ENCODE peak calls at places on chromosomes 16 and 17, in eight cellular contexts. N is gastrocnemius medialis, M is hepatic stellate cell, W is smooth muscle cell of the brain vasculature, O is immature natural killer cell, A is NCI-H1105 treated with DMSO at 0.1 percent for 48 hours, H is activated T-helper 1 cell treated with Interleukin-2 at 50 U/mL for 16 hours, I is left cardiac atrium. V is an unnamed sample.

GRCh38 chr17:57481901-57482300 is 225.6 kb downstream of the MSI2 start:
- DNase-seq in W (peak; percentile 62), N (no peak), H (no peak), M (peak; percentile 79), A (no peak), I (no peak), O (no peak), V (no peak)

GRCh38 chr16:66359811-66360608 is 6.5 kb upstream of the CDH5 start:
- DNase-seq in N (no peak), M (no peak), A (no peak), I (peak; percentile 66), W (no peak), H (no peak), O (no peak), V (no peak)

GRCh38 chr17:14886200-14886739 is 378.9 kb downstream of the PMP22 start:
- DNase-seq in I (no peak), O (no peak), M (no peak), W (no peak), A (no peak), N (no peak), H (no peak), V (no peak)

GRCh38 chr16:57533618-57534336 is 2.6 kb downstream of the CCDC102A start:
- DNase-seq in W (no peak), M (peak; percentile 21), H (no peak), N (peak; percentile 13), I (peak; percentile 40), A (no peak), O (no peak), V (no peak)

GRCh38 chr17:80868022-80868609 is 123.5 kb upstream of the CHMP6 start:
- DNase-seq in M (no peak), A (no peak), W (no peak), H (no peak), N (no peak), O (no peak), I (no peak), V (no peak)

GRCh38 chr17:9958586-9959281 is 53.7 kb upstream of the RCVRN start:
- DNase-seq in W (no peak), O (no peak), I (no peak), A (no peak), H (no peak), M (no peak), N (no peak), V (no peak)

GRCh38 chr17:62653831-62654829 is 26.7 kb downstream of the MRC2 start:
- DNase-seq in A (no peak), N (peak; percentile 43), I (peak; percentile 84), M (peak; percentile 81), H (no peak), O (no peak), W (no peak), V (no peak)

GRCh38 chr17:32625971-32626370 is 139.2 kb downstream of the CDK5R1 start:
- DNase-seq in N (no peak), A (peak; percentile 78), O (no peak), W (no peak), I (no peak), H (no peak), M (no peak), V (no peak)

GRCh38 chr17:48024149-48025039 is 13.2 kb downstream of the COPZ2 start:
- DNase-seq in A (peak; percentile 45), N (peak; percentile 30), W (no peak), O (peak; percentile 29), I (peak; percentile 65), H (peak; percentile 20), M (peak; percentile 57), V (no peak)

GRCh38 chr16:88880226-88881051 is 14.0 kb upstream of the PABPN1L start:
- DNase-seq in H (no peak), N (no peak), O (no peak), W (no peak), A (no peak), I (no peak), M (no peak), V (no peak)

GRCh38 chr17:7355053-7355452 is at the start of gene TMEM95:
- DNase-seq in A (no peak), W (no peak), I (peak; percentile 57), H (no peak), M (no peak), O (no peak), N (no peak), V (no peak)

GRCh38 chr16:19980866-19981265 is 92.8 kb downstream of the GPR139 start:
- DNase-seq in I (no peak), A (no peak), O (no peak), M (no peak), H (no peak), N (no peak), W (no peak), V (no peak)